ENCODE peak calls at places on chromosomes 16 and 17, in four cellular contexts. One of them, this sample, is unnamed.

GRCh38 chr17:12568358-12569251 is 97.1 kb upstream of the MYOCD start:
- DNase-seq in upper lobe of right lung: no peak
- DNase-seq in activated T-cell treated with anti-CD3 and anti-CD28 coated beads for 1 hour: no peak
- DNase-seq in Daoy: peak; percentile 55
- DNase-seq in this sample: no peak

GRCh38 chr17:64773836-64774761 is 112.0 kb upstream of the SMURF2 start:
- DNase-seq in upper lobe of right lung: peak; percentile 92
- DNase-seq in activated T-cell treated with anti-CD3 and anti-CD28 coated beads for 1 hour: no peak
- DNase-seq in Daoy: peak; percentile 77
- DNase-seq in this sample: no peak

GRCh38 chr17:78929908-78930775 is 5.0 kb upstream of the TIMP2 start:
- DNase-seq in activated T-cell treated with anti-CD3 and anti-CD28 coated beads for 1 hour: no peak
- DNase-seq in Daoy: no peak
- DNase-seq in upper lobe of right lung: no peak
- DNase-seq in this sample: no peak

GRCh38 chr16:48188449-48189102 is 32.8 kb upstream of the ABCC12 start:
- DNase-seq in activated T-cell treated with anti-CD3 and anti-CD28 coated beads for 1 hour: no peak
- DNase-seq in upper lobe of right lung: no peak
- DNase-seq in Daoy: no peak
- DNase-seq in this sample: no peak

GRCh38 chr16:51147776-51148673 is 3.0 kb downstream of the SALL1 start:
- DNase-seq in Daoy: no peak
- DNase-seq in activated T-cell treated with anti-CD3 and anti-CD28 coated beads for 1 hour: no peak
- DNase-seq in upper lobe of right lung: no peak
- DNase-seq in this sample: no peak

GRCh38 chr16:7550096-7550495 is 217.5 kb downstream of the RBFOX1 start:
- DNase-seq in Daoy: peak; percentile 23
- DNase-seq in upper lobe of right lung: no peak
- DNase-seq in activated T-cell treated with anti-CD3 and anti-CD28 coated beads for 1 hour: no peak
- DNase-seq in this sample: no peak

GRCh38 chr17:81900181-81900820 is 1.7 kb upstream of the NPB start:
- DNase-seq in activated T-cell treated with anti-CD3 and anti-CD28 coated beads for 1 hour: no peak
- DNase-seq in upper lobe of right lung: no peak
- DNase-seq in Daoy: no peak
- DNase-seq in this sample: no peak

GRCh38 chr16:50247123-50247905 is 19.0 kb upstream of the ADCY7 start:
- DNase-seq in activated T-cell treated with anti-CD3 and anti-CD28 coated beads for 1 hour: no peak
- DNase-seq in Daoy: no peak
- DNase-seq in upper lobe of right lung: no peak
- DNase-seq in this sample: no peak

GRCh38 chr16:21656795-21657768 is 4.7 kb upstream of the IGSF6 start:
- DNase-seq in activated T-cell treated with anti-CD3 and anti-CD28 coated beads for 1 hour: no peak
- DNase-seq in Daoy: peak; percentile 29
- DNase-seq in upper lobe of right lung: no peak
- DNase-seq in this sample: no peak

GRCh38 chr17:70563301-70563820 is 394.0 kb downstream of the KCNJ2 start:
- DNase-seq in upper lobe of right lung: no peak
- DNase-seq in Daoy: no peak
- DNase-seq in activated T-cell treated with anti-CD3 and anti-CD28 coated beads for 1 hour: no peak
- DNase-seq in this sample: no peak

GRCh38 chr16:54431041-54431996 is 144.7 kb upstream of the IRX3 start:
- DNase-seq in activated T-cell treated with anti-CD3 and anti-CD28 coated beads for 1 hour: no peak
- DNase-seq in upper lobe of right lung: no peak
- DNase-seq in Daoy: no peak
- DNase-seq in this sample: no peak

GRCh38 chr17:55219939-55220338 is 44.8 kb upstream of the HLF start:
- DNase-seq in Daoy: no peak
- DNase-seq in upper lobe of right lung: no peak
- DNase-seq in activated T-cell treated with anti-CD3 and anti-CD28 coated beads for 1 hour: no peak
- DNase-seq in this sample: no peak

GRCh38 chr16:29899516-29900101 is at the start of gene SEZ6L2:
- DNase-seq in Daoy: peak; percentile 87
- DNase-seq in upper lobe of right lung: peak; percentile 89
- DNase-seq in activated T-cell treated with anti-CD3 and anti-CD28 coated beads for 1 hour: peak; percentile 75
- DNase-seq in this sample: peak; percentile 88

GRCh38 chr17:40563371-40564052 is 1.8 kb downstream of the CCR7 start:
- DNase-seq in upper lobe of right lung: no peak
- DNase-seq in Daoy: no peak
- DNase-seq in activated T-cell treated with anti-CD3 and anti-CD28 coated beads for 1 hour: no peak
- DNase-seq in this sample: no peak

GRCh38 chr17:29444589-29444988 is 54.4 kb downstream of the TAOK1 start:
- DNase-seq in upper lobe of right lung: no peak
- DNase-seq in Daoy: no peak
- DNase-seq in activated T-cell treated with anti-CD3 and anti-CD28 coated beads for 1 hour: no peak
- DNase-seq in this sample: no peak

GRCh38 chr17:4908301-4908700 is 5.4 kb upstream of the CHRNE start:
- DNase-seq in upper lobe of right lung: no peak
- DNase-seq in Daoy: peak; percentile 48
- DNase-seq in activated T-cell treated with anti-CD3 and anti-CD28 coated beads for 1 hour: no peak
- DNase-seq in this sample: no peak

GRCh38 chr17:9329251-9329921 is 246.2 kb downstream of the STX8 start:
- DNase-seq in activated T-cell treated with anti-CD3 and anti-CD28 coated beads for 1 hour: no peak
- DNase-seq in upper lobe of right lung: no peak
- DNase-seq in Daoy: no peak
- DNase-seq in this sample: no peak

GRCh38 chr17:67525239-67526135 is 148.4 kb downstream of the PITPNC1 start:
- DNase-seq in upper lobe of right lung: no peak
- DNase-seq in activated T-cell treated with anti-CD3 and anti-CD28 coated beads for 1 hour: no peak
- DNase-seq in Daoy: no peak
- DNase-seq in this sample: no peak

GRCh38 chr16:35215287-35215686 is 1755.9 kb downstream of the TP53TG3F start:
- DNase-seq in activated T-cell treated with anti-CD3 and anti-CD28 coated beads for 1 hour: no peak
- DNase-seq in upper lobe of right lung: no peak
- DNase-seq in Daoy: no peak
- DNase-seq in this sample: no peak

GRCh38 chr16:49639739-49640388 is 216.0 kb downstream of the ZNF423 start:
- DNase-seq in activated T-cell treated with anti-CD3 and anti-CD28 coated beads for 1 hour: no peak
- DNase-seq in Daoy: peak; percentile 55
- DNase-seq in upper lobe of right lung: no peak
- DNase-seq in this sample: no peak

GRCh38 chr16:86709902-86710601 is 131.7 kb downstream of the FOXL1 start:
- DNase-seq in activated T-cell treated with anti-CD3 and anti-CD28 coated beads for 1 hour: no peak
- DNase-seq in Daoy: no peak
- DNase-seq in upper lobe of right lung: no peak
- DNase-seq in this sample: peak; percentile 17

GRCh38 chr16:27742333-27742732 is 192.4 kb downstream of the KATNIP start:
- DNase-seq in upper lobe of right lung: no peak
- DNase-seq in Daoy: no peak
- DNase-seq in activated T-cell treated with anti-CD3 and anti-CD28 coated beads for 1 hour: no peak
- DNase-seq in this sample: no peak

GRCh38 chr16:51981725-51982124 is 565.2 kb downstream of the TOX3 start:
- DNase-seq in upper lobe of right lung: no peak
- DNase-seq in Daoy: no peak
- DNase-seq in activated T-cell treated with anti-CD3 and anti-CD28 coated beads for 1 hour: no peak
- DNase-seq in this sample: no peak

GRCh38 chr17:40480501-40481003 is 20.9 kb downstream of the TNS4 start:
- DNase-seq in upper lobe of right lung: no peak
- DNase-seq in activated T-cell treated with anti-CD3 and anti-CD28 coated beads for 1 hour: peak; percentile 60
- DNase-seq in Daoy: peak; percentile 87
- DNase-seq in this sample: no peak

GRCh38 chr17:33284022-33284421 is 9.1 kb downstream of the ASIC2 start:
- DNase-seq in activated T-cell treated with anti-CD3 and anti-CD28 coated beads for 1 hour: no peak
- DNase-seq in Daoy: peak; percentile 65
- DNase-seq in upper lobe of right lung: no peak
- DNase-seq in this sample: no peak

This sample was measured in sciatic nerve.